ENCODE peak calls at places on chromosomes 6 and 20, in ten cellular contexts. U is HFF-Myc; L is AML-193; Z is ELF-1; T is KG1; M is activated gamma-delta T cell treated with Interleukin-2 at 50 U/mL for 16 hours; O is stimulated activated CD4-positive, alpha-beta T cell treated with anti-CD3 and anti-CD28 coated beads, Interleukin-1b, Interleukin-23, amount 100 ng/mL, for 1 hour; J is activated T-helper 9 cell treated with anti-CD3 and anti-CD28 coated beads, Interleukin-2, amount 50 U/mL, for 16 hours; N is anterior cingulate cortex; B is pancreas. C is an unnamed sample.

GRCh38 chr6:32785781-32786533 is 22.6 kb upstream of the HLA-DQB2 start:
- DNase-seq in U (peak; percentile 6), O (no peak), T (peak; percentile 49), M (peak; percentile 21), J (no peak), L (peak; percentile 69), Z (peak; percentile 63), B (peak; percentile 30), N (no peak), C (peak; percentile 66)

GRCh38 chr6:38262041-38262440 is 377.7 kb downstream of the BTBD9 start:
- DNase-seq in B (no peak), J (no peak), M (no peak), L (no peak), O (no peak), N (no peak), T (no peak), U (peak; percentile 80), Z (peak; percentile 51), C (no peak)

GRCh38 chr6:158539363-158539762 is 20.5 kb upstream of the TMEM181 start:
- DNase-seq in Z (no peak), T (no peak), M (no peak), J (no peak), B (no peak), L (no peak), O (no peak), U (no peak), N (peak; percentile 9), C (no peak)

GRCh38 chr20:46393967-46394366 is 12.4 kb downstream of the ELMO2 start:
- DNase-seq in B (no peak), T (no peak), O (no peak), N (no peak), J (no peak), L (no peak), M (no peak), Z (no peak), U (no peak), C (no peak)

GRCh38 chr6:14524319-14524718 is 406.7 kb downstream of the CD83 start:
- DNase-seq in M (no peak), Z (no peak), L (no peak), T (no peak), U (no peak), O (no peak), N (no peak), B (no peak), J (no peak), C (no peak)

GRCh38 chr20:31547017-31547675 is 32.9 kb downstream of the HM13 start:
- DNase-seq in U (peak; percentile 75), O (peak; percentile 52), M (peak; percentile 74), L (peak; percentile 58), B (peak; percentile 78), T (peak; percentile 49), J (peak; percentile 72), N (peak; percentile 87), Z (peak; percentile 93), C (peak; percentile 85)

GRCh38 chr6:90536516-90536915 is 50.4 kb downstream of the MAP3K7 start:
- DNase-seq in L (no peak), U (no peak), T (no peak), M (no peak), B (no peak), Z (no peak), J (no peak), N (no peak), O (no peak), C (no peak)

GRCh38 chr6:117494694-117495318 is 12.3 kb downstream of the DCBLD1 start:
- DNase-seq in Z (no peak), L (no peak), N (no peak), O (no peak), M (no peak), T (no peak), B (no peak), U (no peak), J (no peak), C (no peak)

GRCh38 chr6:28658475-28659249 is 133.0 kb downstream of the GPX5 start:
- DNase-seq in M (no peak), O (no peak), N (no peak), B (no peak), U (no peak), J (no peak), Z (peak; percentile 39), L (no peak), T (no peak), C (no peak)

GRCh38 chr6:100968934-100969333 is 87.8 kb upstream of the ASCC3 start:
- DNase-seq in J (no peak), Z (peak; percentile 63), B (no peak), M (no peak), T (no peak), U (no peak), O (no peak), L (no peak), N (no peak), C (no peak)

GRCh38 chr6:109322825-109323580 is 59.3 kb downstream of the CD164 start:
- DNase-seq in L (peak; percentile 86), M (no peak), U (no peak), N (no peak), T (peak; percentile 61), B (peak; percentile 38), O (no peak), J (no peak), Z (no peak), C (no peak)

GRCh38 chr20:50585214-50585613 is 75.0 kb downstream of the PTPN1 start:
- DNase-seq in M (no peak), O (no peak), J (no peak), U (no peak), L (no peak), Z (no peak), N (no peak), B (no peak), T (no peak), C (no peak)

GRCh38 chr6:137914530-137915193 is 47.6 kb downstream of the TNFAIP3 start:
- DNase-seq in T (no peak), O (no peak), B (no peak), M (no peak), Z (no peak), L (peak; percentile 36), N (no peak), U (no peak), J (no peak), C (no peak)

GRCh38 chr6:135314543-135314942 is 133.4 kb downstream of the MYB start:
- DNase-seq in B (no peak), L (no peak), U (no peak), N (no peak), T (no peak), J (no peak), O (no peak), Z (no peak), M (no peak), C (no peak)

GRCh38 chr20:32431457-32431856 is 73.3 kb downstream of the ASXL1 start:
- DNase-seq in Z (no peak), M (no peak), L (no peak), O (no peak), N (no peak), J (no peak), U (no peak), B (no peak), T (no peak), C (no peak)

GRCh38 chr20:63082308-63082938 is 75.7 kb upstream of the BHLHE23 start:
- DNase-seq in O (no peak), N (no peak), U (peak; percentile 3), M (no peak), L (no peak), J (no peak), B (no peak), Z (peak; percentile 67), T (no peak), C (peak; percentile 92)